ENCODE peak calls at places on chromosomes 7 and 10, in six cellular contexts. V, A, X, K, L and E are unnamed samples.

GRCh38 chr7:149005427-149006344 is 22.6 kb downstream of the PDIA4 start:
- DNase-seq in A (peak; percentile 76), K (peak; percentile 76), V (peak; percentile 55), L (peak; percentile 96), X (peak; percentile 54), E (peak; percentile 86)

GRCh38 chr10:16742165-16742960 is 74.9 kb downstream of the RSU1 start:
- DNase-seq in K (no peak), A (no peak), V (no peak), L (no peak), X (no peak), E (no peak)

GRCh38 chr7:27735165-27735564 is 4.8 kb upstream of the TAX1BP1 start:
- DNase-seq in X (no peak), A (no peak), V (peak; percentile 19), L (no peak), K (no peak), E (no peak)

GRCh38 chr10:33899578-33900531 is 565.4 kb upstream of the NRP1 start:
- DNase-seq in K (peak; percentile 10), L (no peak), X (no peak), A (peak; percentile 40), V (peak; percentile 40), E (no peak)

GRCh38 chr7:134866581-134866980 is 87.1 kb downstream of the CALD1 start:
- DNase-seq in L (no peak), X (peak; percentile 52), V (peak; percentile 55), A (peak; percentile 76), K (peak; percentile 38), E (no peak)

GRCh38 chr10:21130683-21131442 is 233.8 kb upstream of the NEBL start:
- DNase-seq in A (no peak), K (no peak), V (no peak), L (no peak), X (no peak), E (no peak)

GRCh38 chr10:74306227-74306982 is 155.4 kb downstream of the ADK start:
- DNase-seq in K (no peak), A (no peak), X (no peak), V (no peak), L (no peak), E (no peak)

GRCh38 chr7:149621776-149622175 is 124.2 kb upstream of the ZNF746 start:
- DNase-seq in V (no peak), L (no peak), X (no peak), K (no peak), A (no peak), E (no peak)

GRCh38 chr10:132626761-132627735 is 89.5 kb downstream of the INPP5A start:
- DNase-seq in L (peak; percentile 76), K (no peak), V (no peak), A (no peak), X (no peak), E (peak; percentile 31)

GRCh38 chr10:30877111-30877510 is 154.6 kb downstream of the ZNF438 start:
- DNase-seq in X (no peak), A (no peak), K (peak; percentile 55), V (peak; percentile 48), L (no peak), E (no peak)

GRCh38 chr10:49664842-49665355 is 14.6 kb upstream of the C10orf53 start:
- DNase-seq in A (no peak), L (no peak), K (no peak), X (no peak), V (no peak), E (no peak)

GRCh38 chr10:2097937-2098336 is 360.6 kb upstream of the ADARB2 start:
- DNase-seq in K (no peak), A (no peak), V (no peak), X (no peak), L (no peak), E (no peak)

GRCh38 chr7:128697301-128697905 is 25.3 kb downstream of the GARIN1A start:
- DNase-seq in A (peak; percentile 76), X (peak; percentile 73), L (peak; percentile 78), V (peak; percentile 44), K (peak; percentile 97), E (peak; percentile 26)

GRCh38 chr10:79404231-79404609 is 41.2 kb downstream of the ZCCHC24 start:
- DNase-seq in V (peak; percentile 76), A (peak; percentile 98), K (peak; percentile 88), L (peak; percentile 89), X (peak; percentile 82), E (peak; percentile 66)

GRCh38 chr10:50558368-50558767 is 65.4 kb downstream of the SGMS1 start:
- DNase-seq in X (peak; percentile 68), A (peak; percentile 62), K (no peak), V (no peak), L (no peak), E (no peak)

GRCh38 chr7:20700491-20701231 is 85.2 kb downstream of the ABCB5 start:
- DNase-seq in A (no peak), L (no peak), X (no peak), K (no peak), V (no peak), E (no peak)

GRCh38 chr10:21510218-21511070 is 15.0 kb downstream of the SKIDA1 start:
- DNase-seq in X (peak; percentile 35), K (peak; percentile 55), A (no peak), V (no peak), L (peak; percentile 63), E (no peak)

GRCh38 chr7:130872756-130873448 is 138.9 kb upstream of the KLF14 start:
- DNase-seq in L (no peak), X (no peak), V (peak; percentile 43), A (no peak), K (no peak), E (no peak)

GRCh38 chr7:1741751-1742554 is 71.9 kb downstream of the ELFN1 start:
- DNase-seq in A (no peak), K (no peak), V (no peak), X (no peak), L (peak; percentile 76), E (peak; percentile 41)

GRCh38 chr10:133122171-133122935 is 34.6 kb downstream of the ADGRA1 start:
- DNase-seq in A (no peak), K (no peak), V (no peak), X (no peak), L (peak; percentile 33), E (no peak)

GRCh38 chr10:73459683-73460314 is 26.4 kb upstream of the MSS51 start:
- DNase-seq in V (peak; percentile 4), L (no peak), X (no peak), A (peak; percentile 47), K (no peak), E (no peak)

GRCh38 chr7:1762238-1762945 is 92.3 kb downstream of the ELFN1 start:
- DNase-seq in X (no peak), K (no peak), V (no peak), L (no peak), A (no peak), E (no peak)

GRCh38 chr7:89618269-89618668 is 536.0 kb upstream of the STEAP1 start:
- DNase-seq in L (no peak), A (no peak), V (no peak), X (no peak), K (no peak), E (no peak)

GRCh38 chr7:124597509-124597908 is 168.1 kb downstream of the GPR37 start:
- DNase-seq in K (no peak), X (no peak), A (no peak), L (no peak), V (no peak), E (no peak)

GRCh38 chr10:16843252-16843870 is 26.1 kb upstream of the RSU1 start:
- DNase-seq in A (peak; percentile 87), X (peak; percentile 76), L (no peak), V (peak; percentile 82), K (peak; percentile 89), E (no peak)

GRCh38 chr7:128691227-128691626 is 19.1 kb downstream of the GARIN1A start:
- DNase-seq in X (no peak), A (no peak), V (no peak), L (no peak), K (no peak), E (no peak)

GRCh38 chr10:98396096-98397053 is 18.6 kb downstream of the PYROXD2 start:
- DNase-seq in V (no peak), K (no peak), X (no peak), A (no peak), L (no peak), E (no peak)

GRCh38 chr10:52215745-52216361 is 98.2 kb upstream of the DKK1 start:
- DNase-seq in X (peak; percentile 52), K (peak; percentile 75), A (peak; percentile 81), V (peak; percentile 81), L (no peak), E (no peak)

GRCh38 chr10:100825325-100825875 is 80.0 kb downstream of the PAX2 start:
- DNase-seq in L (no peak), V (no peak), A (no peak), K (no peak), X (no peak), E (no peak)
- H3K27me3 ChIP-seq in L (peaks cover 3% of the 10 kb centered on the region), V (peaks cover 84% of the 10 kb centered on the region), A (peaks cover 100% of the 10 kb centered on the region), K (peaks cover 93% of the 10 kb centered on the region), X (peaks cover 71% of the 10 kb centered on the region), E (peaks cover 98% of the 10 kb centered on the region)

DNA sequence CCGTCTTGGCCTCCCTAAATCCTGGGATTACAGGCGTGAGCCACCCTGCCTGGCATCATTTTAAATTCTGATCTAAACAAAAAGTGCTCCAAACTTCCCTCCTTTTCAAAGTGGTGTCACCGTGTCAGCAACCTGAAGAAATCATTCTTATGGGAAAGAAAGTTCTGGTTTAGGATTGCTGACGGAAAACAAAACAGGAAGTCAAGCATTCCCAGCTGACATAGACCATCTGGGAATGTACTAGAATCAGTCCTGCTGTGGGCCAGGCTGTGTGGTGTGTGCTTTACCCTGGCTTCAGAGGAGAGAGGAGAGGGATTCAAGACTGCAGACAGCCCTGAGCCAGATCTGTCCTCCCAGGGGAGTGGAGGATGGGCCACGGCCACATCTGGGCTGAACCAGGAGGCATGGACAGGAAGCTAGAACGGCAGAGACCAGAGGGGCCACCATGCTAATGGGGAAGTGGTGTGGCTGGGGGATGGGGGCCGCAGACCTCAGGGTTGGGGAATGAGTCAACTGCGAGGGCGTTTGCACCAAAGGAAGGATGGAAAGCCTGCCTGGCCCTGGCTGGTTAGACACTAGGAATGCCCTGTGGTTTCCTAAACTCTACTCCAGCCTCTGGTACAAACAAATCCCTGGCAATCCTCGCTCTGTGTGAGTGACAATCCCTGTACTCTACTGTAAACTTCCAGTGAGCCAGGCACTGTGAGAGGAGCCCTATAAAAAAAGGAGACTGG is 16.7 kb upstream of the CLIP2 start:
- DNase-seq in A (peak; percentile 98), X (peak; percentile 97), L (peak; percentile 83), V (peak; percentile 97), K (peak; percentile 97), E (peak; percentile 75)
- H3K4me3 ChIP-seq in A (no peak overlapping the region), X (no peak overlapping the region), L (no peak overlapping the region), V (no peak overlapping the region), K (peak overlapping the region; percentile 46), E (peak overlapping the region; percentile 12)

GRCh38 chr10:100004805-100005510 is 4.8 kb downstream of the DNMBP start:
- DNase-seq in V (no peak), X (no peak), K (peak; percentile 35), A (no peak), L (no peak), E (no peak)
- H3K4me1 ChIP-seq in V (peaks cover 20% of the 10 kb centered on the region), X (peaks cover 25% of the 10 kb centered on the region), K (peaks cover 49% of the 10 kb centered on the region), A (peaks cover 16% of the 10 kb centered on the region), L (peaks cover 11% of the 10 kb centered on the region), E (peaks cover 76% of the 10 kb centered on the region)

DNA sequence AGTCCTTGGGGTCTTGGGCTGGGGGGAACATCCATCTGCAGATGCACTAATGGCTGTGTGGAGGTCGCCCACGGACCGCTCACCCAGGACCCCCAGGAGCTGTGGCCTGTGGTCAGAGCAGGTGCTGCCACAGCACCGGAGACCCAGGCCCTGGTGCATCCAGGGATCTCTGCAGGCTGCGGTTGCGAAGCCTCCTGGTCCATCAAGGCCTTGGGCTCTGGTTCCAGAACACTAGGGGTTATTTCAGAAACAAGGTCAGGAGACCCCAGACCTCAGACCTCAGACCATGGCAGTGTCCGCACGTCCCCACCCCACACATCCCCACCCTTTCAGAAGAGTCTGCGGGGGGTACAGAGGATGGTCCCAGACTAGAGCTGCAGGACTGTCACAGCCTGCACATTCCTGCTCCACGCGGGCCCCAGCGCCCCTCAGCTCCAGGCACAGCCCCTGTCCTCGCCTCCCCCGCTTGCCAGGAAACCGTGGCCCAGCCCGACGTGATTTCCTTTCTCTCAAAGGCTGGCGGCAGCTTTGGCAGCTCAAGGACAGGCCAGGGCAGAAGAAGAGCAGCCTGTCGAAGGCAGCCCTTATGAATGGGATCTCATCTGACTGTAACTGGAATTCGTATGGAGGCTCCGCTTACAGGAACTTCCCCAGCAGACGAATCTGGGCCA is 136.2 kb upstream of the RET start:
- DNase-seq in V (no peak), A (no peak), X (no peak), K (no peak), L (no peak), E (no peak)
- H3K27me3 ChIP-seq in V (no peaks in the 10 kb centered on the region), A (peaks cover 12% of the 10 kb centered on the region), X (no peaks in the 10 kb centered on the region), K (peaks cover 6% of the 10 kb centered on the region), L (no peaks in the 10 kb centered on the region), E (peaks cover 67% of the 10 kb centered on the region)